ENCODE peak calls at places on chromosomes 2 and 18, in ten cellular contexts. S, U, Z, P, O, M, K, E, T and D are unnamed samples.
A peak's percentile ranks its signal among the peaks of the same experiment; 100 is the strongest.

GRCh38 chr2:185734658-185735057 is 3.9 kb upstream of the FSIP2 start:
- DNase-seq in S (no peak), U (no peak), Z (no peak), P (no peak), O (no peak), M (no peak), K (no peak), E (no peak), T (no peak), D (peak; percentile 14)

GRCh38 chr18:49321800-49322461 is 138.5 kb downstream of the DYM start:
- DNase-seq in S (peak; percentile 71), U (no peak), Z (peak; percentile 64), P (no peak), O (no peak), M (no peak), K (no peak), E (peak; percentile 18), T (no peak), D (no peak)

GRCh38 chr2:45839388-45840251 is 188.1 kb downstream of the PRKCE start:
- DNase-seq in S (peak; percentile 26), U (peak; percentile 87), Z (peak; percentile 50), P (no peak), O (no peak), M (no peak), K (no peak), E (peak; percentile 40), T (no peak), D (no peak)

GRCh38 chr18:686339-687111 is 25.9 kb downstream of the ENOSF1 start:
- DNase-seq in S (no peak), U (no peak), Z (no peak), P (no peak), O (no peak), M (no peak), K (no peak), E (no peak), T (no peak), D (no peak)

GRCh38 chr2:104834431-104834830 is 19.5 kb upstream of the POU3F3 start:
- DNase-seq in S (no peak), U (no peak), Z (no peak), P (no peak), O (peak; percentile 62), M (peak; percentile 25), K (no peak), E (no peak), T (no peak), D (no peak)

GRCh38 chr2:1514391-1515072 is 101.3 kb downstream of the TPO start:
- DNase-seq in S (no peak), U (no peak), Z (no peak), P (no peak), O (no peak), M (no peak), K (no peak), E (no peak), T (no peak), D (no peak)

GRCh38 chr2:102141915-102142828 is at the start of gene IL1R1:
- DNase-seq in S (peak; percentile 73), U (peak; percentile 15), Z (peak; percentile 81), P (peak; percentile 67), O (no peak), M (peak; percentile 11), K (peak; percentile 67), E (peak; percentile 72), T (no peak), D (peak; percentile 60)

GRCh38 chr2:54407693-54408092 is 48.4 kb upstream of the SPTBN1 start:
- DNase-seq in S (no peak), U (no peak), Z (no peak), P (no peak), O (no peak), M (no peak), K (no peak), E (no peak), T (no peak), D (no peak)

GRCh38 chr2:83459456-83459855 is 999.6 kb downstream of the SUCLG1 start:
- DNase-seq in S (no peak), U (no peak), Z (no peak), P (no peak), O (no peak), M (no peak), K (no peak), E (no peak), T (no peak), D (peak; percentile 31)

GRCh38 chr2:183903026-183903425 is 695.3 kb upstream of the ZNF804A start:
- DNase-seq in S (no peak), U (no peak), Z (no peak), P (no peak), O (no peak), M (no peak), K (no peak), E (no peak), T (no peak), D (no peak)

GRCh38 chr2:233118601-233119000 is 58.5 kb downstream of the INPP5D start:
- DNase-seq in S (no peak), U (peak; percentile 35), Z (no peak), P (no peak), O (no peak), M (no peak), K (no peak), E (no peak), T (no peak), D (no peak)

GRCh38 chr2:120908314-120908975 is 172.8 kb downstream of the GLI2 start:
- DNase-seq in S (no peak), U (no peak), Z (no peak), P (no peak), O (no peak), M (no peak), K (no peak), E (no peak), T (no peak), D (no peak)

GRCh38 chr2:224517963-224518362 is 67.2 kb downstream of the CUL3 start:
- DNase-seq in S (no peak), U (no peak), Z (no peak), P (no peak), O (no peak), M (no peak), K (no peak), E (no peak), T (peak; percentile 40), D (no peak)

GRCh38 chr18:68060871-68061270 is 544.4 kb upstream of the DSEL start:
- DNase-seq in S (no peak), U (no peak), Z (no peak), P (no peak), O (no peak), M (no peak), K (no peak), E (no peak), T (no peak), D (no peak)

GRCh38 chr2:17538844-17539554 is 1.5 kb upstream of the VSNL1 start:
- DNase-seq in S (peak; percentile 31), U (peak; percentile 70), Z (peak; percentile 40), P (no peak), O (peak; percentile 41), M (no peak), K (peak; percentile 52), E (no peak), T (no peak), D (peak; percentile 9)

GRCh38 chr2:206462240-206462854 is 19.0 kb downstream of the ADAM23 start:
- DNase-seq in S (no peak), U (no peak), Z (no peak), P (no peak), O (no peak), M (no peak), K (no peak), E (no peak), T (no peak), D (no peak)

GRCh38 chr2:127179756-127180155 is 40.3 kb downstream of the CYP27C1 start:
- DNase-seq in S (no peak), U (no peak), Z (peak; percentile 96), P (no peak), O (no peak), M (no peak), K (no peak), E (peak; percentile 69), T (no peak), D (no peak)

GRCh38 chr2:71894266-71894665 is 253.4 kb downstream of the CYP26B1 start:
- DNase-seq in S (no peak), U (no peak), Z (no peak), P (no peak), O (no peak), M (no peak), K (no peak), E (no peak), T (no peak), D (no peak)

GRCh38 chr2:8581601-8582041 is 100.2 kb upstream of the ID2 start:
- DNase-seq in S (no peak), U (no peak), Z (no peak), P (no peak), O (no peak), M (no peak), K (no peak), E (no peak), T (no peak), D (no peak)

GRCh38 chr2:237143676-237144440 is 58.2 kb downstream of the COPS8 start:
- DNase-seq in S (no peak), U (no peak), Z (peak; percentile 87), P (no peak), O (no peak), M (no peak), K (no peak), E (peak; percentile 57), T (no peak), D (no peak)

GRCh38 chr2:102505290-102505689 is 32.3 kb downstream of the SLC9A4 start:
- DNase-seq in S (no peak), U (no peak), Z (no peak), P (no peak), O (no peak), M (no peak), K (peak; percentile 38), E (no peak), T (no peak), D (peak; percentile 87)

GRCh38 chr2:164967349-164967748 is 12.0 kb upstream of the SLC38A11 start:
- DNase-seq in S (no peak), U (no peak), Z (no peak), P (no peak), O (no peak), M (no peak), K (no peak), E (no peak), T (no peak), D (no peak)

GRCh38 chr2:173858297-173858731 is 106.9 kb downstream of the SP3 start:
- DNase-seq in S (no peak), U (no peak), Z (no peak), P (no peak), O (no peak), M (no peak), K (no peak), E (no peak), T (no peak), D (no peak)

GRCh38 chr2:48851161-48851560 is 95.6 kb upstream of the LHCGR start:
- DNase-seq in S (no peak), U (no peak), Z (no peak), P (no peak), O (no peak), M (no peak), K (peak; percentile 65), E (no peak), T (no peak), D (no peak)

GRCh38 chr2:25050128-25050527 is 8.3 kb downstream of the EFR3B start:
- DNase-seq in S (no peak), U (no peak), Z (no peak), P (no peak), O (no peak), M (no peak), K (no peak), E (no peak), T (no peak), D (no peak)

GRCh38 chr2:67777010-67777409 is 285.8 kb downstream of the C1D start:
- DNase-seq in S (no peak), U (no peak), Z (no peak), P (no peak), O (no peak), M (no peak), K (no peak), E (no peak), T (no peak), D (no peak)

GRCh38 chr18:74468547-74469014 is 11.5 kb upstream of the DIPK1C start:
- DNase-seq in S (peak; percentile 65), U (no peak), Z (peak; percentile 15), P (no peak), O (no peak), M (no peak), K (peak; percentile 14), E (no peak), T (no peak), D (peak; percentile 24)

GRCh38 chr2:168064011-168064998 is 183.1 kb downstream of the STK39 start:
- DNase-seq in S (no peak), U (no peak), Z (no peak), P (no peak), O (no peak), M (no peak), K (peak; percentile 21), E (no peak), T (no peak), D (no peak)